ENCODE peak calls at places on chromosomes 5 and 9, in four cellular contexts. One of them, this sample, is unnamed.

GRCh38 chr9:96006961-96007360 is 131.5 kb downstream of the ERCC6L2 start:
- DNase-seq in body of pancreas: no peak
- DNase-seq in fibroblast of lung: peak; percentile 80
- DNase-seq in spleen: no peak
- DNase-seq in this sample: peak; percentile 7

GRCh38 chr5:59874675-59875074 is 18.9 kb downstream of the PDE4D start:
- DNase-seq in spleen: no peak
- DNase-seq in body of pancreas: no peak
- DNase-seq in fibroblast of lung: peak; percentile 36
- DNase-seq in this sample: no peak

GRCh38 chr9:84670106-84670800 is 724 bp downstream of the NTRK2 start:
- DNase-seq in body of pancreas: peak; percentile 25
- DNase-seq in spleen: peak; percentile 72
- DNase-seq in fibroblast of lung: peak; percentile 21
- DNase-seq in this sample: no peak

GRCh38 chr5:45385321-45386058 is 310.7 kb downstream of the HCN1 start:
- DNase-seq in body of pancreas: no peak
- DNase-seq in spleen: no peak
- DNase-seq in fibroblast of lung: peak; percentile 82
- DNase-seq in this sample: no peak

GRCh38 chr5:75089662-75090061 is 37.3 kb upstream of the GCNT4 start:
- DNase-seq in fibroblast of lung: no peak
- DNase-seq in spleen: no peak
- DNase-seq in body of pancreas: no peak
- DNase-seq in this sample: no peak

GRCh38 chr9:121885345-121885901 is 207.7 kb downstream of the TTLL11 start:
- DNase-seq in fibroblast of lung: peak; percentile 93
- DNase-seq in spleen: no peak
- DNase-seq in body of pancreas: no peak
- DNase-seq in this sample: no peak

GRCh38 chr9:98316445-98317133 is 61.1 kb upstream of the TBC1D2 start:
- DNase-seq in spleen: no peak
- DNase-seq in body of pancreas: no peak
- DNase-seq in fibroblast of lung: no peak
- DNase-seq in this sample: no peak

GRCh38 chr5:129027260-129027659 is 62.0 kb downstream of the SLC27A6 start:
- DNase-seq in fibroblast of lung: no peak
- DNase-seq in spleen: no peak
- DNase-seq in body of pancreas: no peak
- DNase-seq in this sample: no peak

GRCh38 chr5:41334221-41334620 is 120.9 kb upstream of the C6 start:
- DNase-seq in spleen: no peak
- DNase-seq in fibroblast of lung: no peak
- DNase-seq in body of pancreas: no peak
- DNase-seq in this sample: no peak

GRCh38 chr5:54669285-54669684 is 151.7 kb downstream of the SNX18 start:
- DNase-seq in fibroblast of lung: peak; percentile 83
- DNase-seq in spleen: no peak
- DNase-seq in body of pancreas: no peak
- DNase-seq in this sample: no peak

GRCh38 chr5:115262066-115262404 is 642 bp downstream of the PGGT1B start:
- DNase-seq in spleen: no peak
- DNase-seq in body of pancreas: no peak
- DNase-seq in fibroblast of lung: peak; percentile 23
- DNase-seq in this sample: no peak

GRCh38 chr5:179260324-179261070 is 84.8 kb downstream of the ADAMTS2 start:
- DNase-seq in body of pancreas: peak; percentile 5
- DNase-seq in spleen: peak; percentile 54
- DNase-seq in fibroblast of lung: no peak
- DNase-seq in this sample: no peak

GRCh38 chr5:55850839-55851674 is at the start of gene IL31RA:
- DNase-seq in body of pancreas: no peak
- DNase-seq in spleen: no peak
- DNase-seq in fibroblast of lung: peak; percentile 91
- DNase-seq in this sample: peak; percentile 61

GRCh38 chr9:8778356-8778755 is 978.8 kb upstream of the DMAC1 start:
- DNase-seq in body of pancreas: no peak
- DNase-seq in fibroblast of lung: no peak
- DNase-seq in spleen: no peak
- DNase-seq in this sample: no peak

GRCh38 chr9:92607088-92607487 is 62.8 kb downstream of the IPPK start:
- DNase-seq in fibroblast of lung: peak; percentile 75
- DNase-seq in spleen: no peak
- DNase-seq in body of pancreas: no peak
- DNase-seq in this sample: peak; percentile 40

GRCh38 chr9:14021871-14022525 is 291.9 kb downstream of the NFIB start:
- DNase-seq in body of pancreas: no peak
- DNase-seq in spleen: no peak
- DNase-seq in fibroblast of lung: peak; percentile 80
- DNase-seq in this sample: no peak

GRCh38 chr9:112051812-112052211 is 123.3 kb downstream of the SUSD1 start:
- DNase-seq in body of pancreas: no peak
- DNase-seq in spleen: no peak
- DNase-seq in fibroblast of lung: peak; percentile 77
- DNase-seq in this sample: no peak

GRCh38 chr9:137891588-137892423 is 14.2 kb downstream of the CACNA1B start:
- DNase-seq in fibroblast of lung: no peak
- DNase-seq in spleen: no peak
- DNase-seq in body of pancreas: no peak
- DNase-seq in this sample: no peak

GRCh38 chr9:76984476-76984875 is 35.0 kb upstream of the FOXB2 start:
- DNase-seq in body of pancreas: no peak
- DNase-seq in fibroblast of lung: no peak
- DNase-seq in spleen: no peak
- DNase-seq in this sample: no peak

GRCh38 chr5:125298258-125298657 is 551.8 kb upstream of the ZNF608 start:
- DNase-seq in fibroblast of lung: no peak
- DNase-seq in body of pancreas: no peak
- DNase-seq in spleen: no peak
- DNase-seq in this sample: no peak

GRCh38 chr9:6600006-6600405 is 45.5 kb downstream of the GLDC start:
- DNase-seq in fibroblast of lung: no peak
- DNase-seq in spleen: no peak
- DNase-seq in body of pancreas: no peak
- DNase-seq in this sample: no peak

GRCh38 chr9:78021692-78022091 is 9.9 kb downstream of the GNAQ start:
- DNase-seq in fibroblast of lung: no peak
- DNase-seq in spleen: no peak
- DNase-seq in body of pancreas: no peak
- DNase-seq in this sample: no peak

GRCh38 chr5:86143837-86144236 is 473.9 kb upstream of the COX7C start:
- DNase-seq in body of pancreas: no peak
- DNase-seq in fibroblast of lung: peak; percentile 18
- DNase-seq in spleen: no peak
- DNase-seq in this sample: no peak

GRCh38 chr5:137072376-137073174 is 426.6 kb downstream of the SPOCK1 start:
- DNase-seq in fibroblast of lung: peak; percentile 32
- DNase-seq in body of pancreas: no peak
- DNase-seq in spleen: no peak
- DNase-seq in this sample: no peak

GRCh38 chr9:806285-807156 is 35.0 kb upstream of the DMRT1 start:
- DNase-seq in fibroblast of lung: peak; percentile 30
- DNase-seq in body of pancreas: no peak
- DNase-seq in spleen: no peak
- DNase-seq in this sample: no peak

GRCh38 chr5:172492097-172492840 is 37.9 kb upstream of the SH3PXD2B start:
- DNase-seq in spleen: no peak
- DNase-seq in fibroblast of lung: no peak
- DNase-seq in body of pancreas: no peak
- DNase-seq in this sample: no peak

GRCh38 chr5:80516826-80517225 is 28.9 kb downstream of the FAM151B start:
- DNase-seq in fibroblast of lung: peak; percentile 91
- DNase-seq in spleen: no peak
- DNase-seq in body of pancreas: no peak
- DNase-seq in this sample: peak; percentile 38

GRCh38 chr5:4185127-4185526 is 589.5 kb downstream of the IRX1 start:
- DNase-seq in fibroblast of lung: no peak
- DNase-seq in body of pancreas: no peak
- DNase-seq in spleen: no peak
- DNase-seq in this sample: no peak

GRCh38 chr5:10789726-10790125 is 28.7 kb upstream of the DAP start:
- DNase-seq in fibroblast of lung: peak; percentile 45
- DNase-seq in spleen: no peak
- DNase-seq in body of pancreas: no peak
- DNase-seq in this sample: no peak

GRCh38 chr9:14313951-14314423 is at the start of gene NFIB:
- DNase-seq in body of pancreas: peak; percentile 70
- DNase-seq in fibroblast of lung: peak; percentile 60
- DNase-seq in spleen: peak; percentile 78
- DNase-seq in this sample: no peak

GRCh38 chr9:95048225-95049087 is 269.1 kb downstream of the FANCC start:
- DNase-seq in fibroblast of lung: peak; percentile 58
- DNase-seq in body of pancreas: peak; percentile 76
- DNase-seq in spleen: peak; percentile 92
- DNase-seq in this sample: no peak

GRCh38 chr5:150156033-150156381 is 362 bp upstream of the PDGFRB start:
- DNase-seq in spleen: no peak
- DNase-seq in fibroblast of lung: no peak
- DNase-seq in body of pancreas: no peak
- DNase-seq in this sample: no peak

GRCh38 chr5:66829826-66830225 is 233.6 kb downstream of the MAST4 start:
- DNase-seq in spleen: no peak
- DNase-seq in body of pancreas: no peak
- DNase-seq in fibroblast of lung: peak; percentile 81
- DNase-seq in this sample: no peak
- H3K4me3 ChIP-seq in spleen: no peak overlapping the region
- H3K4me3 ChIP-seq in body of pancreas: no peak overlapping the region
- H3K4me3 ChIP-seq in fibroblast of lung: no peak overlapping the region
- H3K4me3 ChIP-seq in this sample: no peak overlapping the region

GRCh38 chr9:131181091-131181681 is 55.8 kb downstream of the NUP214 start:
- DNase-seq in spleen: no peak
- DNase-seq in fibroblast of lung: no peak
- DNase-seq in body of pancreas: no peak
- DNase-seq in this sample: no peak
- TF ChIP-seq CTCF in spleen: no peak
- TF ChIP-seq CTCF in fibroblast of lung: no peak
- TF ChIP-seq CTCF in body of pancreas: no peak
- TF ChIP-seq CTCF in this sample: no peak

GRCh38 chr5:107541400-107541799 is 129.3 kb downstream of the EFNA5 start:
- DNase-seq in body of pancreas: no peak
- DNase-seq in fibroblast of lung: no peak
- DNase-seq in spleen: no peak
- DNase-seq in this sample: no peak

GRCh38 chr5:107543868-107544267 is 126.9 kb downstream of the EFNA5 start:
- DNase-seq in fibroblast of lung: no peak
- DNase-seq in spleen: no peak
- DNase-seq in body of pancreas: no peak
- DNase-seq in this sample: no peak

GRCh38 chr5:107542831-107543231 is 127.9 kb downstream of the EFNA5 start:
- DNase-seq in fibroblast of lung: peak; percentile 73
- DNase-seq in body of pancreas: peak; percentile 70
- DNase-seq in spleen: no peak
- DNase-seq in this sample: no peak

GRCh38 chr5:107544476-107544875 is 126.3 kb downstream of the EFNA5 start:
- DNase-seq in fibroblast of lung: no peak
- DNase-seq in body of pancreas: no peak
- DNase-seq in spleen: no peak
- DNase-seq in this sample: no peak

DNA sequence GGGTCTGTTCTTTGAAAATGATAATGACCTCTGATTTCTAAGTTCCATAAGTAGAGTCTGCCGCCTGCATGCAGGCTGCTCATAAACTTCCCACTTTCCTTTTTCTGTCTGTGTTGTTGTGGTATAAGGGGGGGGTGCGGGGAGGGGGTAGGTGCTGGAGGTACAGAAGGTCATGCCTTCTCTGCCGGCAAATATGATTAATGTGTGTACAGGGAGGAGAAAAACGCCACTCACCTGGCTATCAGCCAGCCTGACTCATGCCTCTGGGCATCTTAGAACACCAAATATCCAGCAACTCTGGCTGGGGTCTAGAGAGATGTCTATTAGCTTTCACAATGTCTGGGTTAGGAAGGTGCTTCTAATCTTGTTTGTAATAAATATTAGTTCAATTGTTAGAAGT is 128.3 kb downstream of the EFNA5 start:
- DNase-seq in body of pancreas: peak; percentile 89
- DNase-seq in spleen: no peak
- DNase-seq in fibroblast of lung: peak; percentile 88
- DNase-seq in this sample: no peak
- H3K4me3 ChIP-seq in body of pancreas: no peak overlapping the region
- H3K4me3 ChIP-seq in spleen: no peak overlapping the region
- H3K4me3 ChIP-seq in fibroblast of lung: no peak overlapping the region
- H3K4me3 ChIP-seq in this sample: no peak overlapping the region

GRCh38 chr5:14364096-14364495 is 217.5 kb upstream of the OTULINL start:
- DNase-seq in body of pancreas: no peak
- DNase-seq in spleen: no peak
- DNase-seq in fibroblast of lung: no peak
- DNase-seq in this sample: no peak
- TF ChIP-seq CTCF in body of pancreas: no peak
- TF ChIP-seq CTCF in spleen: no peak
- TF ChIP-seq CTCF in fibroblast of lung: no peak
- TF ChIP-seq CTCF in this sample: no peak

GRCh38 chr9:4490705-4491620 is 695 bp downstream of the SLC1A1 start:
- DNase-seq in fibroblast of lung: no peak
- DNase-seq in spleen: no peak
- DNase-seq in body of pancreas: peak; percentile 20
- DNase-seq in this sample: no peak
- H3K4me3 ChIP-seq in fibroblast of lung: peak overlapping the region; percentile 61
- H3K4me3 ChIP-seq in spleen: peak overlapping the region; percentile 56
- H3K4me3 ChIP-seq in body of pancreas: peak overlapping the region; percentile 95
- H3K4me3 ChIP-seq in this sample: peak overlapping the region; percentile 76

GRCh38 chr9:113591899-113592625 is 128.5 kb downstream of the RGS3 start:
- DNase-seq in body of pancreas: no peak
- DNase-seq in spleen: peak; percentile 27
- DNase-seq in fibroblast of lung: no peak
- DNase-seq in this sample: no peak
- TF ChIP-seq CTCF in body of pancreas: no peak
- TF ChIP-seq CTCF in spleen: no peak
- TF ChIP-seq CTCF in fibroblast of lung: no peak
- TF ChIP-seq CTCF in this sample: no peak